ENCODE peak calls at places on chromosomes 3 and 15, in five cellular contexts. U is HFF-Myc, B is K562, Z is thoracic aorta, Q is lower lobe of right lung. N is an unnamed sample.

GRCh38 chr15:91253605-91254004 is 153.5 kb downstream of the SV2B start:
- DNase-seq in U (no peak), B (no peak), Z (no peak), Q (no peak), N (no peak)

GRCh38 chr15:90686435-90687218 is 30.5 kb upstream of the BLM start:
- DNase-seq in U (no peak), B (no peak), Z (no peak), Q (no peak), N (no peak)

GRCh38 chr3:136343873-136344281 is 93.7 kb downstream of the PCCB start:
- DNase-seq in U (peak), B (peak), Z (peak), Q (peak), N (peak)

GRCh38 chr15:76177491-76178040 is 117.8 kb downstream of the TMEM266 start:
- DNase-seq in U (no peak), B (no peak), Z (peak), Q (no peak), N (peak)

GRCh38 chr3:14822875-14823807 is 4.4 kb downstream of the FGD5 start:
- DNase-seq in U (no peak), B (no peak), Z (no peak), Q (no peak), N (no peak)

GRCh38 chr3:28924744-28925360 is 356.0 kb upstream of the RBMS3 start:
- DNase-seq in U (no peak), B (no peak), Z (no peak), Q (no peak), N (no peak)

GRCh38 chr3:54954516-54954915 is 26.7 kb upstream of the LRTM1 start:
- DNase-seq in U (no peak), B (no peak), Z (no peak), Q (no peak), N (no peak)

GRCh38 chr3:152547153-152547552 is 278.4 kb downstream of the MBNL1 start:
- DNase-seq in U (no peak), B (no peak), Z (no peak), Q (no peak), N (no peak)

GRCh38 chr3:37402351-37402750 is 228.0 kb upstream of the LRRFIP2 start:
- DNase-seq in U (no peak), B (no peak), Z (no peak), Q (no peak), N (no peak)

GRCh38 chr3:14725564-14726420 is 50.9 kb downstream of the C3orf20 start:
- DNase-seq in U (no peak), B (no peak), Z (no peak), Q (no peak), N (no peak)

GRCh38 chr3:187878776-187879524 is 133.7 kb upstream of the BCL6 start:
- DNase-seq in U (peak), B (no peak), Z (no peak), Q (no peak), N (peak)

GRCh38 chr3:126442849-126443229 is 32.9 kb downstream of the ZXDC start:
- DNase-seq in U (no peak), B (no peak), Z (no peak), Q (no peak), N (no peak)

GRCh38 chr15:58703610-58704009 is 45.9 kb downstream of the ADAM10 start:
- DNase-seq in U (no peak), B (no peak), Z (no peak), Q (no peak), N (no peak)

GRCh38 chr3:53672987-53673386 is 173.2 kb downstream of the CHDH start:
- DNase-seq in U (no peak), B (no peak), Z (no peak), Q (no peak), N (no peak)

GRCh38 chr3:25897019-25897418 is 107.1 kb downstream of the OXSM start:
- DNase-seq in U (no peak), B (peak), Z (no peak), Q (no peak), N (no peak)

GRCh38 chr15:98713585-98714001 is 65.3 kb downstream of the IGF1R start:
- DNase-seq in U (no peak), B (no peak), Z (no peak), Q (no peak), N (no peak)

GRCh38 chr3:14366233-14366632 is 36.2 kb upstream of the SLC6A6 start:
- DNase-seq in U (no peak), B (peak), Z (no peak), Q (no peak), N (no peak)

DNA sequence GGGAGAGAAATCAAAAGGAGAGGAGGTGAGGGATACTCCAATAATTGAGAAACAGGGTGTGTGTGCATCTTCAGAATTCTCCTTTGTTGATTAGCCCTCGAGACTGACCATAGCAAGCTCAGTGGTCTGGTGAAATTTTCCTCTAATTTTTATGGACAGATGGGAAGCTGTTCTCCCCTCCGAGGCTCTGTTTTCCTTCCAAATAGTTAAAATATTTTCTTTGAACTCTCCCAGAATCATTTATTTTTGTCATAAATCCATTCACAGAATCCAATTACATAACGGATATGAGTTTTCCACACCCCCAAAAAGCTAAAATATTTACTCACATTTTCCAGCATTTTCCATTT is 36.4 kb downstream of the QTRT2 start:
- DNase-seq in U (no peak), B (no peak), Z (no peak), Q (no peak), N (no peak)
- H3K4me3 ChIP-seq in U (no peak), B (no peak), Z (peak), Q (no peak), N (no peak)

GRCh38 chr3:49666592-49666991 is 7.6 kb upstream of the APEH start:
- DNase-seq in U (peak), B (no peak), Z (no peak), Q (no peak), N (no peak)

GRCh38 chr3:49668861-49669260 is 5.3 kb upstream of the APEH start:
- DNase-seq in U (no peak), B (no peak), Z (no peak), Q (no peak), N (no peak)

GRCh38 chr3:49669352-49669751 is 4.8 kb upstream of the APEH start:
- DNase-seq in U (no peak), B (no peak), Z (no peak), Q (no peak), N (no peak)

GRCh38 chr3:49667701-49668413 is 6.3 kb upstream of the APEH start:
- DNase-seq in U (no peak), B (no peak), Z (no peak), Q (no peak), N (no peak)

DNA sequence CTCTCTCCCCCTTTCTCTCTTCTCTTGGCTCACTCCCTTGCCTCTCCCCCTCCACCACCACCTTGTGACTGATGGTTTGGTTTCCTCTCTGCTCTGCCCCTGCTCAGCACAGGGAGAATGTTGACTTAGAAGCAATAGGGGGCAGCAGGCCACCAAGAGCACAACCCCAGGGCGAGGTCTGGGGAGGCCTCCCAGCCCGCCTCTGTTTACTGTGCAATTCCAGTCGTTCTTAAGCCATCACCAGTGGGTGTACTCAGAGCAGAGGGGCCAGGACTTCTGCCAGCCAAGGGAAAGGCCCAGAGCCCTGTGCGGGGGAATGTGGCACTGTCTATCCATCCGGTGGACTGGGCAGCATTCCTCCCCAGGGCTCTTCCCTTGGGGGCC is 5.7 kb upstream of the APEH start:
- DNase-seq in U (no peak), B (peak), Z (no peak), Q (no peak), N (no peak)
- TF ChIP-seq CTCF in U (no peak), B (peak), Z (no peak), Q (no peak), N (peak)

GRCh38 chr15:71753346-71753745 is 57.0 kb upstream of the NR2E3 start:
- DNase-seq in U (peak), B (no peak), Z (no peak), Q (no peak), N (no peak)

GRCh38 chr15:71749500-71749899 is 60.9 kb upstream of the NR2E3 start:
- DNase-seq in U (no peak), B (no peak), Z (no peak), Q (no peak), N (no peak)

GRCh38 chr15:71754660-71755059 is 55.7 kb upstream of the NR2E3 start:
- DNase-seq in U (no peak), B (no peak), Z (no peak), Q (no peak), N (no peak)

GRCh38 chr15:71752604-71753289 is 57.6 kb upstream of the NR2E3 start:
- DNase-seq in U (peak), B (peak), Z (peak), Q (no peak), N (peak)

GRCh38 chr15:71752085-71752484 is 58.3 kb upstream of the NR2E3 start:
- DNase-seq in U (no peak), B (no peak), Z (no peak), Q (no peak), N (no peak)
- H3K4me3 ChIP-seq in U (no peak), B (no peak), Z (no peak), Q (no peak), N (no peak)

GRCh38 chr15:66007663-66008262 is 138.5 kb downstream of the RAB11A start:
- DNase-seq in U (no peak), B (no peak), Z (no peak), Q (no peak), N (no peak)
- TF ChIP-seq CTCF in U (no peak), B (peak), Z (no peak), Q (no peak), N (no peak)

DNA sequence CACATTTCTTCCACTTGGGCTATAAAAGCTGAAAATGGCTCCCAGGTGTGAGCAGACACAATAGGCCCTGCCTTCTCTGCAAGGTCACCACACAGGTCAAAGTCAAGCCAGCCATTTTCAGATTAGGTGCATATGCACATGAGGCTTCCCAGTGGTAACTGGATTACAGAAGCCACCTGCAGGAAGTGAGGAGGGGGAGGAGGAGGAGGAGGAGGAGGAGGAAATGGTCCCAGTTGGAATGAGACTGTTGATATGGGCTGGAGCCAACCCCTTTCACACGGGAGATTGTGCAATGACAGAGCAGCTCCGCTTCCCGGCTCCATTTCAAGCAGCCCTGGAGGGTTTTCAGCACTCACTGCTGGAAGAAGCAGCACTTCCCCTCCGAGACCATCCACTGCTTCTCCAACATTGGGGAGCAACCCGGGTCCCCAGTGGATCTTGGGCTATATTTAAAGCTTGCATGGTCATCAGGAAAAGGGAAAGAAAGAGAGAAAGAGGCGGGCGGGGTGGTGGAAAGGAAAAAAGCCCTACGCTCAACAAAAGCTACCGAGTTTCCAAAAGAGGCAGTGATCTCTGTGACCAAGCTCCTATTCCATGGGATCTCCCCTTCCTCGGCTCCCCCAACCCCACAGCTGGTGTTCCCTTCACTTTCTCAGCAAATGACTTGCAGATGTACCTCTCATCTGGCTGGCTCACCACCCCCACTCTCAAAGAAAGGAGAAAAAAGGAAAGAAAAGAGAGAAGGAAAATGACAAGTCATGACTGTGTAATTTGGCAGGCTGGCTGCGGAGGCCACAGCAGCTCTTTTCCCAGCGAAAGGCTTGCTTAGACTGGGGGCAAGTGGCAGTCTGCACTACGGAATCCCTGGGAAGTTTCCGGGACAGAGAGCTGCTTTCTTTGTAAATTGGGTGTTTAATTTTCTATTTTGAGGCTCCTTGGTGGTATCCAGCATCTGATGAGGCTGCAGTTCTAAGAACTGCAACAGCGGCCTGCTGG is 58.3 kb downstream of the LRIG1 start:
- DNase-seq in U (peak), B (peak), Z (no peak), Q (peak), N (no peak)
- H3K4me3 ChIP-seq in U (peak), B (no peak), Z (peak), Q (peak), N (no peak)